ENCODE peak calls at places on chromosomes 12 and 14, in seven cellular contexts. I is upper lobe of left lung, H is stomach, C is ovary, L is HepG2, J is adrenal gland, E is tibial nerve. O is an unnamed sample.
A peak's percentile ranks its signal among the peaks of the same experiment; 100 is the strongest.

GRCh38 chr12:25843976-25844375 is 114.5 kb upstream of the RASSF8 start:
- DNase-seq in I (no peak), H (no peak), C (no peak), L (no peak), J (no peak), E (no peak), O (no peak)

GRCh38 chr12:102144221-102144620 is 24.2 kb downstream of the PARPBP start:
- DNase-seq in I (no peak), H (no peak), C (no peak), L (no peak), J (no peak), E (no peak), O (no peak)

GRCh38 chr12:121036810-121037326 is 2.2 kb downstream of the OASL start:
- DNase-seq in I (no peak), H (no peak), C (no peak), L (no peak), J (no peak), E (no peak), O (no peak)

GRCh38 chr12:93419388-93420034 is 22.2 kb downstream of the UBE2N start:
- DNase-seq in I (no peak), H (no peak), C (no peak), L (peak; percentile 49), J (no peak), E (no peak), O (no peak)

GRCh38 chr12:46554461-46554860 is 181.9 kb upstream of the SLC38A2 start:
- DNase-seq in I (no peak), H (no peak), C (no peak), L (no peak), J (no peak), E (no peak), O (no peak)

GRCh38 chr14:58636129-58636528 is 1.6 kb upstream of the DACT1 start:
- DNase-seq in I (no peak), H (no peak), C (no peak), L (no peak), J (no peak), E (no peak), O (no peak)

GRCh38 chr12:121238604-121239334 is 28.8 kb downstream of the P2RX4 start:
- DNase-seq in I (no peak), H (no peak), C (no peak), L (no peak), J (no peak), E (no peak), O (no peak)

GRCh38 chr12:1851126-1851791 is 30.9 kb downstream of the LRTM2 start:
- DNase-seq in I (no peak), H (no peak), C (no peak), L (no peak), J (no peak), E (no peak), O (no peak)

GRCh38 chr12:80291108-80291754 is 152.8 kb upstream of the PTPRQ start:
- DNase-seq in I (no peak), H (no peak), C (no peak), L (no peak), J (no peak), E (no peak), O (no peak)

GRCh38 chr12:56878010-56878339 is 56.2 kb downstream of the SDR9C7 start:
- DNase-seq in I (no peak), H (no peak), C (no peak), L (peak; percentile 86), J (peak; percentile 28), E (no peak), O (no peak)

GRCh38 chr12:49304161-49304560 is 9.2 kb downstream of the PRPH start:
- DNase-seq in I (no peak), H (no peak), C (no peak), L (no peak), J (no peak), E (no peak), O (no peak)

GRCh38 chr12:2501464-2502181 is 293.1 kb upstream of the FKBP4 start:
- DNase-seq in I (no peak), H (no peak), C (no peak), L (no peak), J (peak; percentile 68), E (no peak), O (no peak)

GRCh38 chr14:55399912-55400311 is 11.7 kb downstream of the ATG14 start:
- DNase-seq in I (no peak), H (no peak), C (no peak), L (no peak), J (no peak), E (no peak), O (no peak)

GRCh38 chr14:49972840-49973239 is 80.0 kb downstream of the ARF6 start:
- DNase-seq in I (peak; percentile 56), H (peak; percentile 36), C (peak; percentile 48), L (peak; percentile 82), J (no peak), E (peak; percentile 38), O (no peak)

GRCh38 chr12:130357729-130358330 is 20.1 kb downstream of the PIWIL1 start:
- DNase-seq in I (no peak), H (no peak), C (no peak), L (no peak), J (no peak), E (no peak), O (no peak)

GRCh38 chr12:109621864-109622485 is 48.4 kb downstream of the MVK start:
- DNase-seq in I (no peak), H (no peak), C (no peak), L (no peak), J (no peak), E (no peak), O (no peak)

GRCh38 chr12:113086249-113087164 is 30.0 kb downstream of the DTX1 start:
- DNase-seq in I (peak; percentile 33), H (no peak), C (no peak), L (peak; percentile 23), J (no peak), E (no peak), O (no peak)

GRCh38 chr12:89709994-89710872 is 1.6 kb upstream of the ATP2B1 start:
- DNase-seq in I (peak; percentile 52), H (peak; percentile 52), C (peak; percentile 60), L (no peak), J (peak; percentile 60), E (peak; percentile 36), O (peak; percentile 24)

DNA sequence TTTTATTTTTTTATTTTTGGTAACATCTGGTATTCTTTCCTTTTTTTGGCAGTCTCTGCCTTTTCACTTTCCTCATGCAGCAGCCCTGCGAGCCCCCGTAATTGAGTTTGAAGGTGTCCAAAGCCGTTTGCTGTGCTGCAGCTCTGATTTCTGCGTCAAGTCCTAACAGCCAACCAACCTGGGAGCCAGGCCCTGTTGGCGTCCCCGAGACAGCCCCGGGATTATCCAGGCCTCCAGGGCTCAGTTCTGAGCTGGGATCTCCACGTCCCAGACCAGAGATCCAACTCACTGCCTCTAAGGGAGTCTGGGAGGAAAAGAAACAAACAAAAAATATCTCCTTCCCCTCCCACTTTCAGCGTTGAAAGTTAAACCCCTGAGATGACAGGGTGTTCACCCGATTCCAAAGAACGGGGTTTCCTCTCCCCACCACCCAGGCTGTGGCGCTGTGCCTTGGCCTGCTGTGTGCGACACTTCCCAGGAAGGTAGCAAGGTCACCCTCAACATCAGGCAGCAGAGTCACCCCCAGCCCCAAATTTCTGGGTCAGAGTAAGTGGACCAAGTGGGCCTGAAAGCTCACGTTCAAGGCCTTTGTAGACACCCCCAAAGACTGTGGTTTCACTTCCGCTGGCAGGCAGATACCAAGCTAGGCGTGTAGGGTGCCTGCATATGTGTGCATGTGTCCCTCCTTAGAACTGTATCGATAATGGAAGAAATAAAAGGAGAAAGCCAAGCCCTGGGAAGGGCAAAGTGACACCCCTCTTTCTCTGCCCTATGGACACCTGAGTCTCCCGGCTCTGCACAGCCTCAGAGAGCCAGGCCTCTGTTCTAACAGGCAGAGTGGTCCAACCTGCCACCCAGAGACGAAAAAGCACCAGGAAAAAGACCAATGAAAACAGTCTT is 11.1 kb downstream of the BCL11B start:
- DNase-seq in I (no peak), H (no peak), C (no peak), L (no peak), J (no peak), E (no peak), O (no peak)
- H3K27me3 ChIP-seq in I (peaks cover 2% of the 10 kb centered on the region), H (peaks cover 19% of the 10 kb centered on the region), C (no peaks in the 10 kb centered on the region), L (peaks cover 3% of the 10 kb centered on the region), J (peaks cover 10% of the 10 kb centered on the region), E (peaks cover 86% of the 10 kb centered on the region), O (peaks cover 17% of the 10 kb centered on the region)

GRCh38 chr14:104087505-104087904 is 2.0 kb downstream of the ASPG start:
- DNase-seq in I (no peak), H (no peak), C (peak; percentile 13), L (no peak), J (peak; percentile 6), E (no peak), O (no peak)

GRCh38 chr14:104085889-104086201 is 345 bp downstream of the ASPG start:
- DNase-seq in I (no peak), H (no peak), C (no peak), L (no peak), J (no peak), E (no peak), O (no peak)

GRCh38 chr14:104086661-104087461 is 1.4 kb downstream of the ASPG start:
- DNase-seq in I (no peak), H (peak; percentile 30), C (peak; percentile 24), L (no peak), J (peak; percentile 10), E (no peak), O (no peak)

GRCh38 chr14:104085032-104085888 is at the start of gene ASPG:
- DNase-seq in I (peak; percentile 22), H (peak; percentile 55), C (peak; percentile 84), L (no peak), J (peak; percentile 21), E (no peak), O (no peak)

DNA sequence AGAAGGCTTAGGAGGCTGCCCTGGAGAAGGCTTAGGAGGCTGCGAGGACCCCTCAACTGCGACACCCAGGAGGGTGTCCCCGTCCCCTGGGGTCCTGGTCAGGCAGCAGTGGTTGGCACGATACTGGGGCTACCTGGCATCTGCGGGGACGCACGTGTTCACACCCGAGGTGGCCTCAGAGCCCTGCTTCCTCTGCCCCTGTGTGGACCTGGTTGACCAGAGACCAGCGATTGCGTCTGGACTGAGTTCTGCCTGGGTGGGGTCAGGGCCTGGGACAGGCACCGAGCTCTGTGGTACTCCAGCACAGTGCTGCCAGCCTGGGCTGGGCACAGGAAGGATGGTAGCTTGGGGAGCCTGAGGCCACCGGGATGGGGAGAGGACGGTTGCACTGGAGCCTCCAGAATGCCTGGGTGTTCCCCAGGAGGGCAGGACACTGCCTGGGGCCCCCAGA is 735 bp downstream of the ASPG start:
- DNase-seq in I (peak; percentile 19), H (no peak), C (peak; percentile 32), L (no peak), J (peak; percentile 9), E (no peak), O (no peak)
- TF ChIP-seq POLR2A in I (no peak), H (no peak), C (no peak), L (no peak), J (no peak), E (no peak), O (no peak)

GRCh38 chr12:74747305-74747704 is 209.7 kb downstream of the ATXN7L3B start:
- DNase-seq in I (no peak), H (no peak), C (no peak), L (no peak), J (no peak), E (no peak), O (no peak)
- TF ChIP-seq CTCF in I (no peak), H (no peak), C (no peak), L (no peak), J (no peak), E (no peak), O (no peak)

DNA sequence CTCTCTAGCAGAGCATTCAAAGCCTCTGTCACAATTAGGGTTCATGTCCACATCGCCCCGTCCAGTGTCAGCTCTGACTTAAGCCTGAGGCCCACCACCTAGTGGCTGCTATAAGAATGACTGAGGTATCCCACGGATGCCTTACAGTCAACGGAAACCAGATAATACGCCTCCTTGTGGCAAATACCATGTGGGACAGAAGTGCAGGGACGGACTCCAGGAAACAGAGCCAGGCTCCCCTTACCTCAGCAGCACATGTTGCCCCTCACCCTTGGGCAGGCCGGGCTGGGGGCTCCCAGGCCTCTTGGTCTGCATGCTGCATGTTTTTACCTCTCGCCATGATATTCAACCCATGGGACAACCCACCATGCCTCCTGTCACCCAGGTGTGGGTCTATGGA is 86.3 kb downstream of the VWF start:
- DNase-seq in I (peak; percentile 41), H (peak; percentile 50), C (no peak), L (peak; percentile 83), J (peak; percentile 46), E (no peak), O (no peak)
- H3K27me3 ChIP-seq in I (no peaks in the 10 kb centered on the region), H (no peaks in the 10 kb centered on the region), C (no peaks in the 10 kb centered on the region), L (no peaks in the 10 kb centered on the region), J (no peaks in the 10 kb centered on the region), E (no peaks in the 10 kb centered on the region), O (no peaks in the 10 kb centered on the region)